ENCODE peak calls at places on chromosomes 4 and X, in seven cellular contexts. One of them, this sample, is unnamed.
A peak's percentile ranks its signal among the peaks of the same experiment; 100 is the strongest.

GRCh38 chr4:139951051-139951450 is 202.9 kb downstream of the MAML3 start:
- DNase-seq in osteocyte: no peak
- DNase-seq in astrocyte of the spinal cord: peak; percentile 69
- DNase-seq in lower leg skin: no peak
- DNase-seq in OCI-LY7: no peak
- DNase-seq in A549: no peak
- DNase-seq in spleen: no peak
- DNase-seq in this sample: peak; percentile 62

GRCh38 chr4:73664470-73664869 is 44.2 kb upstream of the RASSF6 start:
- DNase-seq in osteocyte: no peak
- DNase-seq in astrocyte of the spinal cord: no peak
- DNase-seq in lower leg skin: no peak
- DNase-seq in OCI-LY7: no peak
- DNase-seq in A549: no peak
- DNase-seq in spleen: no peak
- DNase-seq in this sample: no peak

GRCh38 chr4:61296115-61296514 is 96.0 kb downstream of the ADGRL3 start:
- DNase-seq in osteocyte: no peak
- DNase-seq in astrocyte of the spinal cord: no peak
- DNase-seq in lower leg skin: no peak
- DNase-seq in OCI-LY7: no peak
- DNase-seq in A549: no peak
- DNase-seq in spleen: no peak
- DNase-seq in this sample: no peak

GRCh38 chr4:76690091-76690905 is 207.6 kb downstream of the SOWAHB start:
- DNase-seq in osteocyte: no peak
- DNase-seq in astrocyte of the spinal cord: peak; percentile 18
- DNase-seq in lower leg skin: no peak
- DNase-seq in OCI-LY7: no peak
- DNase-seq in A549: peak; percentile 38
- DNase-seq in spleen: no peak
- DNase-seq in this sample: no peak

GRCh38 chr4:123786955-123787354 is 390.4 kb downstream of the SPRY1 start:
- DNase-seq in osteocyte: no peak
- DNase-seq in astrocyte of the spinal cord: peak; percentile 70
- DNase-seq in lower leg skin: peak; percentile 86
- DNase-seq in OCI-LY7: no peak
- DNase-seq in A549: no peak
- DNase-seq in spleen: no peak
- DNase-seq in this sample: no peak

GRCh38 chr4:8157496-8157895 is 1.1 kb downstream of the ABLIM2 start:
- DNase-seq in osteocyte: no peak
- DNase-seq in astrocyte of the spinal cord: no peak
- DNase-seq in lower leg skin: no peak
- DNase-seq in OCI-LY7: no peak
- DNase-seq in A549: no peak
- DNase-seq in spleen: no peak
- DNase-seq in this sample: no peak

GRCh38 chrX:24002792-24003191 is 24.2 kb downstream of the KLHL15 start:
- DNase-seq in osteocyte: no peak
- DNase-seq in astrocyte of the spinal cord: no peak
- DNase-seq in lower leg skin: no peak
- DNase-seq in OCI-LY7: no peak
- DNase-seq in A549: no peak
- DNase-seq in spleen: no peak
- DNase-seq in this sample: no peak

GRCh38 chr4:125123710-125124109 is 191.0 kb upstream of the FAT4 start:
- DNase-seq in osteocyte: no peak
- DNase-seq in astrocyte of the spinal cord: peak; percentile 17
- DNase-seq in lower leg skin: no peak
- DNase-seq in OCI-LY7: no peak
- DNase-seq in A549: no peak
- DNase-seq in spleen: no peak
- DNase-seq in this sample: no peak

GRCh38 chr4:54941994-54942552 is 183.3 kb downstream of the KDR start:
- DNase-seq in osteocyte: no peak
- DNase-seq in astrocyte of the spinal cord: no peak
- DNase-seq in lower leg skin: no peak
- DNase-seq in OCI-LY7: peak; percentile 70
- DNase-seq in A549: no peak
- DNase-seq in spleen: peak; percentile 72
- DNase-seq in this sample: peak; percentile 52

GRCh38 chr4:130197946-130198345 is 1102.0 kb downstream of the C4orf33 start:
- DNase-seq in osteocyte: no peak
- DNase-seq in astrocyte of the spinal cord: no peak
- DNase-seq in lower leg skin: no peak
- DNase-seq in OCI-LY7: no peak
- DNase-seq in A549: no peak
- DNase-seq in spleen: no peak
- DNase-seq in this sample: no peak

GRCh38 chr4:7516116-7516772 is 81.5 kb upstream of the PSAPL1 start:
- DNase-seq in osteocyte: no peak
- DNase-seq in astrocyte of the spinal cord: no peak
- DNase-seq in lower leg skin: no peak
- DNase-seq in OCI-LY7: no peak
- DNase-seq in A549: no peak
- DNase-seq in spleen: no peak
- DNase-seq in this sample: no peak

GRCh38 chr4:96103086-96103485 is 263.2 kb downstream of the PDHA2 start:
- DNase-seq in osteocyte: no peak
- DNase-seq in astrocyte of the spinal cord: no peak
- DNase-seq in lower leg skin: no peak
- DNase-seq in OCI-LY7: no peak
- DNase-seq in A549: no peak
- DNase-seq in spleen: no peak
- DNase-seq in this sample: no peak

GRCh38 chr4:104279744-104280143 is 214.9 kb downstream of the CXXC4 start:
- DNase-seq in osteocyte: no peak
- DNase-seq in astrocyte of the spinal cord: no peak
- DNase-seq in lower leg skin: no peak
- DNase-seq in OCI-LY7: no peak
- DNase-seq in A549: no peak
- DNase-seq in spleen: no peak
- DNase-seq in this sample: no peak

GRCh38 chr4:61149278-61149677 is 50.8 kb upstream of the ADGRL3 start:
- DNase-seq in osteocyte: no peak
- DNase-seq in astrocyte of the spinal cord: peak; percentile 10
- DNase-seq in lower leg skin: no peak
- DNase-seq in OCI-LY7: no peak
- DNase-seq in A549: no peak
- DNase-seq in spleen: no peak
- DNase-seq in this sample: no peak

GRCh38 chrX:45619290-45619689 is 418.6 kb upstream of the DIPK2B start:
- DNase-seq in osteocyte: no peak
- DNase-seq in astrocyte of the spinal cord: peak; percentile 76
- DNase-seq in lower leg skin: no peak
- DNase-seq in OCI-LY7: no peak
- DNase-seq in A549: no peak
- DNase-seq in spleen: no peak
- DNase-seq in this sample: no peak

GRCh38 chrX:27987862-27988646 is 6.8 kb upstream of the DCAF8L1 start:
- DNase-seq in osteocyte: no peak
- DNase-seq in astrocyte of the spinal cord: no peak
- DNase-seq in lower leg skin: no peak
- DNase-seq in OCI-LY7: no peak
- DNase-seq in A549: no peak
- DNase-seq in spleen: no peak
- DNase-seq in this sample: no peak

GRCh38 chr4:139223682-139224317 is 46.8 kb upstream of the ELF2 start:
- DNase-seq in osteocyte: no peak
- DNase-seq in astrocyte of the spinal cord: peak; percentile 75
- DNase-seq in lower leg skin: no peak
- DNase-seq in OCI-LY7: no peak
- DNase-seq in A549: no peak
- DNase-seq in spleen: no peak
- DNase-seq in this sample: peak; percentile 29

GRCh38 chr4:15610855-15611254 is 44.3 kb downstream of the FBXL5 start:
- DNase-seq in osteocyte: no peak
- DNase-seq in astrocyte of the spinal cord: no peak
- DNase-seq in lower leg skin: no peak
- DNase-seq in OCI-LY7: no peak
- DNase-seq in A549: no peak
- DNase-seq in spleen: no peak
- DNase-seq in this sample: no peak

GRCh38 chr4:41880840-41881831 is 54.1 kb upstream of the TMEM33 start:
- DNase-seq in osteocyte: no peak
- DNase-seq in astrocyte of the spinal cord: peak; percentile 9
- DNase-seq in lower leg skin: no peak
- DNase-seq in OCI-LY7: no peak
- DNase-seq in A549: no peak
- DNase-seq in spleen: peak; percentile 69
- DNase-seq in this sample: no peak

GRCh38 chr4:158873795-158874359 is 105.1 kb downstream of the FNIP2 start:
- DNase-seq in osteocyte: no peak
- DNase-seq in astrocyte of the spinal cord: peak; percentile 85
- DNase-seq in lower leg skin: no peak
- DNase-seq in OCI-LY7: no peak
- DNase-seq in A549: peak; percentile 86
- DNase-seq in spleen: no peak
- DNase-seq in this sample: peak; percentile 29

GRCh38 chr4:2932951-2933565 is 30.1 kb downstream of the NOP14 start:
- DNase-seq in osteocyte: no peak
- DNase-seq in astrocyte of the spinal cord: no peak
- DNase-seq in lower leg skin: peak; percentile 90
- DNase-seq in OCI-LY7: no peak
- DNase-seq in A549: no peak
- DNase-seq in spleen: no peak
- DNase-seq in this sample: peak; percentile 58

GRCh38 chr4:44713125-44713524 is 13.2 kb downstream of the GNPDA2 start:
- DNase-seq in osteocyte: no peak
- DNase-seq in astrocyte of the spinal cord: no peak
- DNase-seq in lower leg skin: no peak
- DNase-seq in OCI-LY7: no peak
- DNase-seq in A549: no peak
- DNase-seq in spleen: no peak
- DNase-seq in this sample: no peak

GRCh38 chr4:65241257-65241997 is 428.9 kb downstream of the EPHA5 start:
- DNase-seq in osteocyte: no peak
- DNase-seq in astrocyte of the spinal cord: no peak
- DNase-seq in lower leg skin: no peak
- DNase-seq in OCI-LY7: no peak
- DNase-seq in A549: no peak
- DNase-seq in spleen: no peak
- DNase-seq in this sample: no peak

GRCh38 chr4:75513529-75514130 is 573 bp downstream of the RCHY1 start:
- DNase-seq in osteocyte: no peak
- DNase-seq in astrocyte of the spinal cord: peak; percentile 18
- DNase-seq in lower leg skin: no peak
- DNase-seq in OCI-LY7: peak; percentile 15
- DNase-seq in A549: no peak
- DNase-seq in spleen: peak; percentile 73
- DNase-seq in this sample: no peak
- TF ChIP-seq CTCF in osteocyte: no peak
- TF ChIP-seq CTCF in astrocyte of the spinal cord: no peak
- TF ChIP-seq CTCF in lower leg skin: no peak
- TF ChIP-seq CTCF in OCI-LY7: no peak
- TF ChIP-seq CTCF in A549: no peak
- TF ChIP-seq CTCF in spleen: no peak
- TF ChIP-seq CTCF in this sample: no peak

DNA sequence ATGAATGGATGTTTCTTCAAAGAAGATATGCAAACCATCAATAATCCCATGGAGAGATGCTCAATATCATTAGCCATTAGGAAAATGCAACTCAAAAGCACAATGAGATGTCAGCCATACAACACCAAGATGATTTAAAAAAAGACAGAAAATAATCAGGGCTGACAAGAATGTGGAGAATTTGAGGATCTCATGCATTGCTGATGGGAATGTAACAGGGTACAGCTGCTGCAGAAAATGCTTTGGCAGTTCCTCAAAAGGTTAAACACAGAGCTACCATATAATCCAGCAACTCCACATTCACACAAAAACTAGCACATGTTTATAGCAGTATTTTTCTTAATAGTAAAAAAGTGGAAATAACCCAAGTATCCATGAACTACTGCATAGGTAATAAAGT is 110.5 kb upstream of the ZNF518B start:
- DNase-seq in osteocyte: no peak
- DNase-seq in astrocyte of the spinal cord: no peak
- DNase-seq in lower leg skin: no peak
- DNase-seq in OCI-LY7: no peak
- DNase-seq in A549: no peak
- DNase-seq in spleen: no peak
- DNase-seq in this sample: no peak
- TF ChIP-seq CTCF in osteocyte: no peak
- TF ChIP-seq CTCF in astrocyte of the spinal cord: no peak
- TF ChIP-seq CTCF in lower leg skin: no peak
- TF ChIP-seq CTCF in OCI-LY7: no peak
- TF ChIP-seq CTCF in A549: no peak
- TF ChIP-seq CTCF in spleen: no peak
- TF ChIP-seq CTCF in this sample: no peak

DNA sequence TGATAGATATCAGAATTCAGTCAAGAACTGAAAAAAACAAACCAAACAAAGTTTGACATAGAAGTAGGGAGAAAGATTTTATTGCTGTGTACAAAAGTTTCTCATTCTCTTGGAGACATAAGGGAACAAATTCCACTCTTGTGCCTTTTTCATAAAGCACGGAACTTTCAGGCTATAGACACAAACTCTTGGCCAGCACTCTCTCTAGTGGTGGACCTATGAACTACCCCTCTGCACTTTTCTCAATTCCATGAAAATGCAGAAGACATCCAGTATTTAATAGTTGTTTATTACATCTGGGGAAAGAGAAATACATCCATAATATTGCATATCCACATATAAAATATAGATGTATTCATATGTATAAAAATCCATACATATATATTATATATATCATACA is 291.6 kb upstream of the HS3ST1 start:
- DNase-seq in osteocyte: no peak
- DNase-seq in astrocyte of the spinal cord: peak; percentile 60
- DNase-seq in lower leg skin: no peak
- DNase-seq in OCI-LY7: no peak
- DNase-seq in A549: peak; percentile 21
- DNase-seq in spleen: no peak
- DNase-seq in this sample: no peak
- TF ChIP-seq CTCF in osteocyte: peak; percentile 68
- TF ChIP-seq CTCF in astrocyte of the spinal cord: peak; percentile 87
- TF ChIP-seq CTCF in lower leg skin: no peak
- TF ChIP-seq CTCF in OCI-LY7: peak; percentile 44
- TF ChIP-seq CTCF in A549: peak; percentile 38
- TF ChIP-seq CTCF in spleen: peak; percentile 29
- TF ChIP-seq CTCF in this sample: peak; percentile 30

GRCh38 chr4:150817017-150817416 is 198.1 kb downstream of the LRBA start:
- DNase-seq in osteocyte: no peak
- DNase-seq in astrocyte of the spinal cord: no peak
- DNase-seq in lower leg skin: no peak
- DNase-seq in OCI-LY7: no peak
- DNase-seq in A549: no peak
- DNase-seq in spleen: no peak
- DNase-seq in this sample: no peak

GRCh38 chr4:150818129-150818528 is 197.0 kb downstream of the LRBA start:
- DNase-seq in osteocyte: no peak
- DNase-seq in astrocyte of the spinal cord: no peak
- DNase-seq in lower leg skin: no peak
- DNase-seq in OCI-LY7: no peak
- DNase-seq in A549: no peak
- DNase-seq in spleen: no peak
- DNase-seq in this sample: no peak

GRCh38 chr4:150816491-150816890 is 198.6 kb downstream of the LRBA start:
- DNase-seq in osteocyte: no peak
- DNase-seq in astrocyte of the spinal cord: peak; percentile 67
- DNase-seq in lower leg skin: no peak
- DNase-seq in OCI-LY7: no peak
- DNase-seq in A549: no peak
- DNase-seq in spleen: no peak
- DNase-seq in this sample: no peak

GRCh38 chr4:150818661-150819060 is 196.4 kb downstream of the LRBA start:
- DNase-seq in osteocyte: no peak
- DNase-seq in astrocyte of the spinal cord: peak; percentile 57
- DNase-seq in lower leg skin: no peak
- DNase-seq in OCI-LY7: no peak
- DNase-seq in A549: no peak
- DNase-seq in spleen: no peak
- DNase-seq in this sample: no peak

GRCh38 chr4:150814873-150815272 is 200.2 kb downstream of the LRBA start:
- DNase-seq in osteocyte: no peak
- DNase-seq in astrocyte of the spinal cord: peak; percentile 8
- DNase-seq in lower leg skin: no peak
- DNase-seq in OCI-LY7: no peak
- DNase-seq in A549: no peak
- DNase-seq in spleen: no peak
- DNase-seq in this sample: no peak
- TF ChIP-seq CTCF in osteocyte: peak; percentile 36
- TF ChIP-seq CTCF in astrocyte of the spinal cord: no peak
- TF ChIP-seq CTCF in lower leg skin: no peak
- TF ChIP-seq CTCF in OCI-LY7: peak; percentile 67
- TF ChIP-seq CTCF in A549: no peak
- TF ChIP-seq CTCF in spleen: no peak
- TF ChIP-seq CTCF in this sample: no peak